ENCODE peak calls at places on chromosomes 4 and X, in five cellular contexts. One of them, this sample, is unnamed.

GRCh38 chrX:139199945-139200344 is 330.6 kb upstream of the F9 start:
- DNase-seq in posterior cingulate gyrus: no peak
- DNase-seq in GM23248: no peak
- DNase-seq in activated naive CD4-positive, alpha-beta T cell: no peak
- DNase-seq in nucleus accumbens: no peak
- DNase-seq in this sample: no peak

GRCh38 chr4:8177956-8178355 is 19.3 kb upstream of the ABLIM2 start:
- DNase-seq in activated naive CD4-positive, alpha-beta T cell: no peak
- DNase-seq in posterior cingulate gyrus: no peak
- DNase-seq in GM23248: no peak
- DNase-seq in nucleus accumbens: no peak
- DNase-seq in this sample: no peak

GRCh38 chr4:158841540-158841939 is 72.7 kb downstream of the FNIP2 start:
- DNase-seq in nucleus accumbens: no peak
- DNase-seq in posterior cingulate gyrus: no peak
- DNase-seq in GM23248: no peak
- DNase-seq in activated naive CD4-positive, alpha-beta T cell: no peak
- DNase-seq in this sample: no peak

GRCh38 chrX:22300130-22300529 is 27.4 kb downstream of the CBLL2 start:
- DNase-seq in nucleus accumbens: no peak
- DNase-seq in GM23248: peak; percentile 77
- DNase-seq in activated naive CD4-positive, alpha-beta T cell: no peak
- DNase-seq in posterior cingulate gyrus: no peak
- DNase-seq in this sample: peak; percentile 54

GRCh38 chr4:143771269-143771668 is 70.8 kb upstream of the FREM3 start:
- DNase-seq in GM23248: peak; percentile 54
- DNase-seq in posterior cingulate gyrus: no peak
- DNase-seq in nucleus accumbens: no peak
- DNase-seq in activated naive CD4-positive, alpha-beta T cell: no peak
- DNase-seq in this sample: no peak

GRCh38 chr4:2927696-2928075 is 35.5 kb downstream of the NOP14 start:
- DNase-seq in GM23248: no peak
- DNase-seq in posterior cingulate gyrus: no peak
- DNase-seq in nucleus accumbens: no peak
- DNase-seq in activated naive CD4-positive, alpha-beta T cell: no peak
- DNase-seq in this sample: no peak

GRCh38 chr4:86482851-86483490 is 111.1 kb upstream of the PTPN13 start:
- DNase-seq in activated naive CD4-positive, alpha-beta T cell: no peak
- DNase-seq in posterior cingulate gyrus: no peak
- DNase-seq in GM23248: peak; percentile 13
- DNase-seq in nucleus accumbens: no peak
- DNase-seq in this sample: no peak

GRCh38 chrX:54633641-54634040 is 103.6 kb downstream of the GNL3L start:
- DNase-seq in posterior cingulate gyrus: no peak
- DNase-seq in activated naive CD4-positive, alpha-beta T cell: no peak
- DNase-seq in GM23248: no peak
- DNase-seq in nucleus accumbens: no peak
- DNase-seq in this sample: no peak

GRCh38 chr4:184769285-184769825 is 35.5 kb upstream of the CENPU start:
- DNase-seq in activated naive CD4-positive, alpha-beta T cell: no peak
- DNase-seq in nucleus accumbens: no peak
- DNase-seq in posterior cingulate gyrus: no peak
- DNase-seq in GM23248: no peak
- DNase-seq in this sample: no peak

This sample was measured in AG20443.